ENCODE peak calls at places on chromosomes 4 and X, in eight cellular contexts. M is GM20000; L is dorsolateral prefrontal cortex; J is stimulated activated CD4-positive, alpha-beta T cell treated with anti-CD3 and anti-CD28 coated beads, TNF-alpha, amount 100 ng/mL, for 48 hours; E is mucosa of descending colon; Q is ELR; R is NCI-H226; H is aorta. O is an unnamed sample.

GRCh38 chrX:110402091-110402854 is 43.6 kb downstream of the RTL9 start:
- DNase-seq in E (no peak), R (peak), L (no peak), M (no peak), Q (peak), J (no peak), H (peak), O (no peak)

GRCh38 chr4:38681283-38682066 is 17.5 kb downstream of the KLF3 start:
- DNase-seq in M (no peak), R (no peak), Q (no peak), H (no peak), E (no peak), L (no peak), J (no peak), O (no peak)

GRCh38 chrX:11745881-11746280 is 12.2 kb upstream of the MSL3 start:
- DNase-seq in E (no peak), Q (no peak), J (no peak), H (no peak), L (no peak), R (no peak), M (no peak), O (no peak)

GRCh38 chrX:108310511-108310910 is 127.7 kb downstream of the COL4A6 start:
- DNase-seq in E (no peak), L (no peak), J (no peak), M (no peak), Q (no peak), R (no peak), H (no peak), O (no peak)

GRCh38 chr4:152956650-152957436 is 20.7 kb downstream of the FHDC1 start:
- DNase-seq in E (peak), J (no peak), R (no peak), L (no peak), M (no peak), Q (peak), H (no peak), O (peak)

GRCh38 chrX:80807606-80808159 is 2.0 kb downstream of the BRWD3 start:
- DNase-seq in Q (no peak), J (no peak), L (no peak), M (no peak), R (no peak), H (no peak), E (no peak), O (no peak)

GRCh38 chr4:26803462-26803861 is 57.2 kb upstream of the STIM2 start:
- DNase-seq in E (no peak), L (peak), J (no peak), Q (no peak), M (no peak), R (no peak), H (no peak), O (no peak)

GRCh38 chrX:152600853-152601635 is 36.7 kb upstream of the GABRQ start:
- DNase-seq in Q (no peak), E (no peak), H (no peak), L (peak), J (no peak), R (no peak), M (no peak), O (no peak)

GRCh38 chr4:25014965-25015506 is 15.7 kb downstream of the LGI2 start:
- DNase-seq in M (no peak), H (no peak), J (no peak), Q (no peak), R (no peak), E (no peak), L (no peak), O (no peak)

GRCh38 chr4:103424853-103425252 is 226.7 kb upstream of the CENPE start:
- DNase-seq in J (no peak), R (no peak), M (no peak), E (no peak), H (no peak), L (no peak), Q (peak), O (no peak)

GRCh38 chr4:158020734-158021346 is 152.0 kb downstream of the GASK1B start:
- DNase-seq in Q (peak), J (no peak), M (no peak), R (peak), L (no peak), H (no peak), E (no peak), O (peak)

GRCh38 chr4:129839687-129840086 is 743.7 kb downstream of the C4orf33 start:
- DNase-seq in R (no peak), Q (peak), L (no peak), H (no peak), M (no peak), J (no peak), E (no peak), O (no peak)

GRCh38 chr4:17030543-17030942 is 132.1 kb upstream of the LDB2 start:
- DNase-seq in E (no peak), Q (peak), J (no peak), R (peak), H (no peak), M (no peak), L (no peak), O (peak)

GRCh38 chrX:122982521-122982920 is 201.6 kb upstream of the GRIA3 start:
- DNase-seq in H (no peak), E (no peak), Q (no peak), R (no peak), J (no peak), M (no peak), L (no peak), O (no peak)

GRCh38 chr4:78688385-78688784 is 87.8 kb upstream of the BMP2K start:
- DNase-seq in E (no peak), M (no peak), H (no peak), J (no peak), L (no peak), Q (peak), R (no peak), O (no peak)

GRCh38 chr4:4937926-4938325 is 78.5 kb downstream of the MSX1 start:
- DNase-seq in H (no peak), E (no peak), M (no peak), L (no peak), J (no peak), Q (no peak), R (no peak), O (no peak)

GRCh38 chr4:51880016-51880915 is 37.3 kb downstream of the DCUN1D4 start:
- DNase-seq in H (no peak), L (no peak), J (no peak), M (no peak), E (no peak), R (no peak), Q (peak), O (no peak)

GRCh38 chrX:42869011-42869410 is 91.0 kb upstream of the PPP1R2C start:
- DNase-seq in Q (no peak), H (no peak), R (peak), E (no peak), M (no peak), L (no peak), J (no peak), O (no peak)

GRCh38 chr4:53128959-53129358 is 236.9 kb downstream of the SCFD2 start:
- DNase-seq in L (no peak), E (no peak), H (no peak), R (no peak), J (no peak), M (no peak), Q (no peak), O (no peak)

GRCh38 chr4:111323916-111324315 is 701.0 kb upstream of the PITX2 start:
- DNase-seq in E (no peak), M (no peak), J (no peak), H (no peak), Q (peak), L (no peak), R (no peak), O (no peak)

GRCh38 chrX:10160221-10160620 is 3.4 kb downstream of the CLCN4 start:
- DNase-seq in M (no peak), E (no peak), J (no peak), L (no peak), Q (no peak), H (no peak), R (no peak), O (no peak)

GRCh38 chr4:147599764-147600163 is 17.4 kb upstream of the TMEM184C start:
- DNase-seq in Q (peak), H (no peak), R (peak), M (no peak), L (no peak), J (no peak), E (no peak), O (no peak)

GRCh38 chr4:106816501-106816900 is 219.6 kb downstream of the DKK2 start:
- DNase-seq in L (no peak), M (no peak), H (no peak), Q (peak), J (no peak), R (peak), E (no peak), O (no peak)

GRCh38 chrX:139831689-139832456 is 101.0 kb downstream of the ATP11C start:
- DNase-seq in E (no peak), Q (peak), M (no peak), L (no peak), H (no peak), J (no peak), R (peak), O (peak)

GRCh38 chr4:163042306-163042705 is 124.4 kb downstream of the NAF1 start:
- DNase-seq in Q (no peak), E (no peak), J (no peak), M (no peak), L (no peak), H (no peak), R (no peak), O (no peak)

GRCh38 chr4:32140636-32141035 is 1420.5 kb downstream of the PCDH7 start:
- DNase-seq in Q (peak), M (no peak), R (peak), H (no peak), L (no peak), E (no peak), J (no peak), O (peak)

GRCh38 chrX:43025806-43026205 is 247.8 kb upstream of the PPP1R2C start:
- DNase-seq in R (no peak), H (no peak), E (no peak), Q (no peak), L (no peak), J (no peak), M (no peak), O (no peak)

GRCh38 chrX:136851526-136851925 is 29.0 kb downstream of the RBMX start:
- DNase-seq in R (no peak), L (no peak), J (no peak), Q (no peak), E (no peak), M (no peak), H (no peak), O (no peak)

GRCh38 chr4:39415678-39416283 is 9.1 kb downstream of the KLB start:
- DNase-seq in R (no peak), H (no peak), Q (no peak), M (no peak), L (no peak), J (no peak), E (no peak), O (no peak)

GRCh38 chrX:108025954-108026616 is 18.8 kb upstream of the VSIG1 start:
- DNase-seq in Q (no peak), L (no peak), R (no peak), H (no peak), M (no peak), J (no peak), E (no peak), O (no peak)

GRCh38 chrX:107000013-107000515 is at the start of gene MORC4:
- DNase-seq in Q (peak), J (peak), M (peak), L (peak), E (peak), R (peak), H (peak), O (peak)

GRCh38 chr4:41590591-41590990 is 52.6 kb downstream of the LIMCH1 start:
- DNase-seq in L (no peak), J (no peak), M (no peak), Q (no peak), H (no peak), R (no peak), E (no peak), O (peak)

GRCh38 chrX:55342533-55343501 is 78.1 kb upstream of the PAGE3 start:
- DNase-seq in M (peak), Q (peak), E (no peak), R (no peak), H (no peak), J (no peak), L (no peak), O (peak)

GRCh38 chr4:78707793-78708192 is 68.4 kb upstream of the BMP2K start:
- DNase-seq in J (no peak), L (no peak), Q (no peak), R (no peak), H (no peak), E (no peak), M (no peak), O (no peak)